ENCODE peak calls at places on chromosomes 11 and 22, in six cellular contexts. S is activated gamma-delta T cell treated with Interleukin-2 at 50 U/mL for 16 hours, B is coronary artery, Q is left cardiac atrium, V is astrocyte of the spinal cord, L is HFF-Myc. J is an unnamed sample.

GRCh38 chr11:60118333-60118732 is 29.9 kb downstream of the MS4A2 start:
- DNase-seq in S (no peak), B (no peak), Q (no peak), V (no peak), L (no peak), J (no peak)

GRCh38 chr11:74612877-74613276 is 20.5 kb downstream of the POLD3 start:
- DNase-seq in S (no peak), B (no peak), Q (no peak), V (no peak), L (no peak), J (no peak)

GRCh38 chr11:125082611-125083311 is 19.7 kb downstream of the SLC37A2 start:
- DNase-seq in S (no peak), B (no peak), Q (no peak), V (peak), L (no peak), J (no peak)

GRCh38 chr11:36657610-36658225 is 59.7 kb upstream of the RAG2 start:
- DNase-seq in S (no peak), B (no peak), Q (no peak), V (no peak), L (peak), J (no peak)

GRCh38 chr11:134757633-134758032 is 345.6 kb upstream of the B3GAT1 start:
- DNase-seq in S (no peak), B (no peak), Q (no peak), V (no peak), L (no peak), J (no peak)

GRCh38 chr22:46247443-46247975 is 2.6 kb downstream of the CDPF1 start:
- DNase-seq in S (no peak), B (no peak), Q (no peak), V (no peak), L (no peak), J (no peak)

GRCh38 chr11:4522339-4522738 is 22.7 kb upstream of the OR52M1 start:
- DNase-seq in S (no peak), B (no peak), Q (no peak), V (no peak), L (no peak), J (no peak)

GRCh38 chr22:36201630-36202312 is at the start of gene APOL4:
- DNase-seq in S (no peak), B (no peak), Q (peak), V (no peak), L (peak), J (peak)

GRCh38 chr11:35214792-35215193 is 75.8 kb downstream of the CD44 start:
- DNase-seq in S (no peak), B (no peak), Q (no peak), V (peak), L (peak), J (no peak)